ENCODE peak calls at places on chromosome 10, in four cellular contexts. N is naive thymus-derived CD4-positive, alpha-beta T cell; H is myocyte; O is NCI-H524 treated with DMSO at 0.1 percent for 48 hours. U is an unnamed sample.

GRCh38 chr10:78634835-78635234 is 433.9 kb upstream of the ZMIZ1 start:
- DNase-seq in H (peak; percentile 80), O (no peak), N (no peak), U (no peak)

GRCh38 chr10:84208023-84208422 is 13.7 kb downstream of the CDHR1 start:
- DNase-seq in N (no peak), H (no peak), O (no peak), U (no peak)

GRCh38 chr10:13224210-13224995 is 9.8 kb downstream of the UCMA start:
- DNase-seq in O (no peak), H (no peak), N (no peak), U (no peak)

GRCh38 chr10:112815238-112816032 is 134.6 kb upstream of the TCF7L2 start:
- DNase-seq in O (no peak), N (no peak), H (peak; percentile 56), U (no peak)

GRCh38 chr10:81914736-81915510 is 39.9 kb downstream of the NRG3 start:
- DNase-seq in O (no peak), H (no peak), N (no peak), U (no peak)

GRCh38 chr10:123134058-123134914 is 1.5 kb upstream of the HMX3 start:
- DNase-seq in N (no peak), O (no peak), H (no peak), U (no peak)

GRCh38 chr10:24618401-24618800 is 105.3 kb downstream of the ARHGAP21 start:
- DNase-seq in O (no peak), N (no peak), H (no peak), U (no peak)

GRCh38 chr10:76899490-76899889 is 738.1 kb downstream of the KCNMA1 start:
- DNase-seq in O (no peak), H (no peak), N (no peak), U (no peak)

GRCh38 chr10:14779053-14779649 is 4.5 kb upstream of the FAM107B start:
- DNase-seq in O (no peak), H (no peak), N (no peak), U (no peak)

GRCh38 chr10:102629661-102630614 is 14.3 kb upstream of the TRIM8 start:
- DNase-seq in H (peak; percentile 90), O (no peak), N (no peak), U (no peak)

GRCh38 chr10:102646610-102647432 is 2.5 kb downstream of the TRIM8 start:
- DNase-seq in H (peak; percentile 87), O (no peak), N (peak; percentile 37), U (no peak)

GRCh38 chr10:11527700-11528255 is 83.7 kb downstream of the USP6NL start:
- DNase-seq in H (no peak), N (no peak), O (no peak), U (no peak)

GRCh38 chr10:82762641-82763040 is 887.6 kb downstream of the NRG3 start:
- DNase-seq in O (no peak), H (no peak), N (no peak), U (no peak)

GRCh38 chr10:52316500-52316899 is 2.4 kb downstream of the DKK1 start:
- DNase-seq in N (no peak), O (no peak), H (no peak), U (no peak)

GRCh38 chr10:63763744-63764143 is 242.5 kb downstream of the REEP3 start:
- DNase-seq in H (peak; percentile 44), N (no peak), O (no peak), U (no peak)

GRCh38 chr10:31315453-31315852 is 3.6 kb upstream of the ZEB1 start:
- DNase-seq in O (no peak), N (no peak), H (peak; percentile 94), U (no peak)

GRCh38 chr10:84427903-84428650 is 99.7 kb downstream of the CCSER2 start:
- DNase-seq in O (no peak), H (no peak), N (no peak), U (no peak)

GRCh38 chr10:110081914-110082313 is 74.1 kb downstream of the ADD3 start:
- DNase-seq in O (no peak), N (no peak), H (peak; percentile 53), U (no peak)

GRCh38 chr10:88557659-88558058 is 25.5 kb downstream of the RNLS start:
- DNase-seq in N (no peak), H (no peak), O (no peak), U (no peak)

GRCh38 chr10:109933984-109934565 is 10.8 kb upstream of the XPNPEP1 start:
- DNase-seq in O (no peak), H (no peak), N (peak; percentile 66), U (peak; percentile 3)

GRCh38 chr10:60524541-60524940 is 134.9 kb upstream of the ANK3 start:
- DNase-seq in N (no peak), O (no peak), H (peak; percentile 30), U (no peak)

GRCh38 chr10:80473096-80473657 is 19.1 kb downstream of the TSPAN14 start:
- DNase-seq in N (no peak), H (no peak), O (no peak), U (no peak)

GRCh38 chr10:98016781-98017475 is 13.5 kb downstream of the CRTAC1 start:
- DNase-seq in N (no peak), H (peak; percentile 15), O (no peak), U (peak; percentile 22)

GRCh38 chr10:44898665-44899064 is 12.5 kb upstream of the TMEM72 start:
- DNase-seq in O (no peak), H (peak; percentile 80), N (no peak), U (peak; percentile 10)

GRCh38 chr10:88473989-88474883 is 108.9 kb downstream of the RNLS start:
- DNase-seq in H (no peak), O (no peak), N (no peak), U (no peak)

GRCh38 chr10:122853665-122854313 is 8.1 kb upstream of the CUZD1 start:
- DNase-seq in O (no peak), N (no peak), H (no peak), U (no peak)

GRCh38 chr10:21976739-21977138 is 26.8 kb downstream of the DNAJC1 start:
- DNase-seq in N (no peak), H (no peak), O (no peak), U (no peak)

GRCh38 chr10:118802126-118802793 is 47.5 kb upstream of the CACUL1 start:
- DNase-seq in O (no peak), H (no peak), N (no peak), U (no peak)

GRCh38 chr10:26544932-26545331 is 106.8 kb downstream of the APBB1IP start:
- DNase-seq in N (no peak), O (no peak), H (no peak), U (no peak)

GRCh38 chr10:86225098-86225782 is 141.4 kb downstream of the GRID1 start:
- DNase-seq in N (no peak), H (no peak), O (no peak), U (no peak)

GRCh38 chr10:97131702-97132101 is 54.1 kb downstream of the SLIT1 start:
- DNase-seq in H (peak; percentile 35), O (no peak), N (no peak), U (no peak)

GRCh38 chr10:88232978-88233537 is 350.1 kb downstream of the RNLS start:
- DNase-seq in O (no peak), H (no peak), N (no peak), U (no peak)